ENCODE peak calls at places on chromosomes 7 and 10, in eight cellular contexts. G is colonic mucosa, Y is tibial nerve, A is mammary epithelial cell, L is cardiac muscle cell, V is right atrium auricular region, K is AG09319, X is AG09309. I is an unnamed sample.

GRCh38 chr10:101139421-101139911 is 8.4 kb downstream of the TLX1 start:
- DNase-seq in G (no peak), Y (no peak), A (no peak), L (peak), V (no peak), K (no peak), X (no peak), I (no peak)

GRCh38 chr10:86345296-86346168 is 21.1 kb downstream of the GRID1 start:
- DNase-seq in G (no peak), Y (no peak), A (peak), L (peak), V (no peak), K (no peak), X (no peak), I (no peak)

GRCh38 chr10:9781681-9782080 is 1236.0 kb upstream of the CELF2 start:
- DNase-seq in G (no peak), Y (no peak), A (no peak), L (no peak), V (no peak), K (no peak), X (no peak), I (no peak)

GRCh38 chr10:91220954-91221696 is 662 bp downstream of the PCGF5 start:
- DNase-seq in G (peak), Y (no peak), A (peak), L (peak), V (no peak), K (no peak), X (no peak), I (no peak)

GRCh38 chr7:73850212-73850611 is 7.9 kb upstream of the METTL27 start:
- DNase-seq in G (no peak), Y (no peak), A (no peak), L (no peak), V (no peak), K (no peak), X (no peak), I (no peak)

GRCh38 chr7:22601028-22601795 is 101.2 kb upstream of the STEAP1B start:
- DNase-seq in G (no peak), Y (no peak), A (no peak), L (no peak), V (no peak), K (no peak), X (no peak), I (no peak)

GRCh38 chr7:55083206-55083605 is 64.4 kb downstream of the EGFR start:
- DNase-seq in G (no peak), Y (no peak), A (no peak), L (no peak), V (no peak), K (no peak), X (no peak), I (no peak)

GRCh38 chr10:114779803-114780609 is 41.6 kb upstream of the FHIP2A start:
- DNase-seq in G (peak), Y (no peak), A (peak), L (no peak), V (no peak), K (peak), X (peak), I (no peak)

GRCh38 chr10:114103286-114103685 is 59.6 kb downstream of the ADRB1 start:
- DNase-seq in G (no peak), Y (no peak), A (peak), L (peak), V (no peak), K (peak), X (peak), I (no peak)

GRCh38 chr7:155208681-155209477 is 88.8 kb upstream of the INSIG1 start:
- DNase-seq in G (no peak), Y (no peak), A (peak), L (no peak), V (no peak), K (no peak), X (no peak), I (peak)

GRCh38 chr7:110595694-110596093 is 495.2 kb upstream of the LRRN3 start:
- DNase-seq in G (no peak), Y (no peak), A (no peak), L (peak), V (no peak), K (no peak), X (no peak), I (no peak)

GRCh38 chr10:113097046-113097415 is 147.0 kb downstream of the TCF7L2 start:
- DNase-seq in G (no peak), Y (no peak), A (no peak), L (no peak), V (no peak), K (no peak), X (no peak), I (no peak)

GRCh38 chr7:27991006-27991528 is 189.5 kb downstream of the JAZF1 start:
- DNase-seq in G (no peak), Y (no peak), A (no peak), L (no peak), V (no peak), K (no peak), X (no peak), I (no peak)

GRCh38 chr10:48456361-48456804 is 148.5 kb downstream of the ARHGAP22 start:
- DNase-seq in G (peak), Y (no peak), A (no peak), L (peak), V (no peak), K (no peak), X (no peak), I (no peak)

GRCh38 chr7:18302077-18302476 is 193.5 kb upstream of the HDAC9 start:
- DNase-seq in G (no peak), Y (no peak), A (no peak), L (no peak), V (no peak), K (no peak), X (no peak), I (no peak)

GRCh38 chr7:31069880-31070555 is 17.9 kb downstream of the ADCYAP1R1 start:
- DNase-seq in G (no peak), Y (no peak), A (no peak), L (no peak), V (no peak), K (no peak), X (no peak), I (no peak)

GRCh38 chr10:30984563-30985328 is 46.9 kb downstream of the ZNF438 start:
- DNase-seq in G (no peak), Y (no peak), A (no peak), L (no peak), V (no peak), K (no peak), X (no peak), I (no peak)

GRCh38 chr7:111560773-111561658 is 1.3 kb downstream of the IMMP2L start:
- DNase-seq in G (no peak), Y (no peak), A (peak), L (peak), V (no peak), K (no peak), X (no peak), I (no peak)

DNA sequence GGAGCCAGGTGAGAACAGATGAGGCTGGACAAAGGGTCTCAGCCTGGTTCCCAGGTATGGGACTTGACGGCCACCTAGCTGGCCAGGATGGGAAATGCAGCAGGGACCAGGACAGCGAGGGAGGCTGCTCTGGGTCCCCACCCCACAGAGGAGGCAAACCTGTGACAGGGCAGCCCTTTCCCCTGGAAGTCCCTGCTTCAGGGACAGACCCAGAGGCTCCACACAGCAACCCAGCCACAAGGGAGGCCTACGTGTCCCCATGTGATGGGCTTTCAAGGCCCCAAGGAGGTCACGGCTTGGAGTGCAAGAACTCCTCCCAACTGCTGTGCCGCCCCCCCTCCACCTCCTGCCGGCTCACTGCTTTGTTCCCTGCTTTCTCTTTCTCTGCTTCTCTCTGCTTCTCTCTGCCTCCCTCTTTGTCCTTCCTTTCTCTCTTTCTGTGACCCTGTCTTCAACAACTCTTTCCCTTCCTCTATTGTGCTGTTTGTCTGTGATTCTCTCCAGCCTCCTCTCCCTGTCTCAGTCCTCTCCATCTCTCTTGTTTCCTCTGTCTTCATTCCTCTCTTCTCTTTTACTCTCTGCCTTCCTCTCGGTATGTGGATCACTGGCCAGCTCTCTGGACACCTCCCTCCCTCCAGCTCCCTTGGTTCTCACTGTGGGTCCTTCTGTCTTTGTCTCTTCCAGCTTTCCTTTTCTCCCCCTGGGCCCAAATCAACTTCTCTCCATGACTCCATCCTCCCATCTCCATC is 9.6 kb upstream of the EIF5AL1 start:
- DNase-seq in G (no peak), Y (no peak), A (peak), L (peak), V (no peak), K (no peak), X (no peak), I (no peak)
- TF ChIP-seq CTCF in G (peak), Y (peak), A (peak), L (peak), V (peak), K (peak), X (peak), I (no peak)

DNA sequence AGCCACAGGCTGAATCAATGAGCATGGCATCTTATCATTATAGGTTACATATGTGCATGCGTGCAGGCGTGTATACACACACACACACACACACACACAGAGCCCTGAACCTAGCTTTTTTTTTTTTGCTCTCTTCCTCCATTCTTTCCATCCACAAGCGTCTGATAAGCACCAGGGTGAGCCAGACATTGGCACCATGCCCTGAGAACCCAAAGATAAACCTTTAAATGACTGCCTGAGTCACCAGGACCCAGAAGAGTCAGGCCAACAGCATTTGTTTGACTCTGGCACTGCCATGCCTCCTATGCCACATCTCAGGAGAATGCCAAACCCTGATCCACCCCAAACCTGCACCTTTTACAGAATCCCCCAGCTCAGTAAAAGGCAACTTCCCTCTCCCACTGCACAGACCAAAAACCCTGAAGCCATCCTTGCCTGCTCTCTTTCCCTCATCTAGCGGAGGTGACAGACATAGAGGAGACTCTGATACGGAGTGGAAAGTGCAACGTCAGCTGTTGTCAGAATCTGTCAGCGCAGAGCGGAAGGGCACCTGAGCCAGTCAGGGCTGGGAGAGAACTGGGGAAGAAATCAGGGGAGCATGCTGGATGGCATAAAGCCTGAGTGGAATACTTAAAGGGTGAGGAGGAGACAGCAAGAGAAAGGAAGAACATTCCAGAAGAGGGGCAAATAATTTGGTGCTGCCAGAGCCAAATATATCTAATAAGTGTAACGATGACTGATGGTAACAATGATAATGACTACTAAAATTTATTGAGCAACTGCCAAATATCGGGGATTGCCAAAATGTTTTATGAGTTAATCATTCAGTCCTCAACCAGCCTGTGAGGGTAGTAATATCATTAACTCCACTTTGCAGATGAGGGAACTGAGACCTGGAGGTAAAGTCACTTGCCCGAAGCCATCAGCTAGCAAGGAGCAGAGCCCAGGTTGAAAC is 3.2 kb downstream of the PARP12 start:
- DNase-seq in G (peak), Y (no peak), A (peak), L (no peak), V (peak), K (peak), X (peak), I (peak)
- TF ChIP-seq CTCF in G (no peak), Y (no peak), A (no peak), L (no peak), V (no peak), K (no peak), X (no peak), I (no peak)

DNA sequence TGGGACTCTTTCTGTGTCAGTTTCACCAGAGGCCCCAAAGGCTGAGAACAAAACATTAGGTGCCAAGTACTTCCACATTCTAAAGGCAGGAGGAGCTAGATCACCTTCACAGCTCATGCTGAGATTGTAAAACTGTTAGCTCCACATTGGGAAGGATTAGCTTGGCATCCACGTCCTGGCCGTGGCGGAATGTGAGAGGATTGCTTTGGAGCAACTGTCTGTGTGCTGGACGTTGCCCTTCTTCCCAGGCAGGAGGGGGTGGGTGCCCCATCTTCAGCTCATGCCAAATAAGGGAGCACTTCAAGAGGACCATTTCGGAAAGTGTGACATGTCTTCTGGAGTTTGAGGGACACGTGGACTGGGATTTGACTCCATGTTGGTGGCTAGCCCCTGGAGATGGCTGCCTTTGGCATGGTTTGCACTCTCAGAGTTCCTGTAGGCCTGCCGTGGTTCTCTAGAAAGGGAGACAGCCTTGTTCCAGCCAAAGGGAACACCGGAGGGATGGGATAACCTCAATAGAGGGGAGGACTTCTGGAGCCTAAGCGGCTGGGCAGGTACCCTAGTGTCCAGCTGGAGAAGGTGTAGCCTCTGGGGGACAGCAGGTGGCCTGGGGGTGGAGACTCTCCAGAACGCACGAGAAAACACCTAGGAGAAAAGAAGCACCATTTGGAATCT is 19.9 kb upstream of the FMC1 start:
- DNase-seq in G (no peak), Y (no peak), A (peak), L (peak), V (no peak), K (no peak), X (no peak), I (no peak)
- TF ChIP-seq CTCF in G (peak), Y (peak), A (peak), L (peak), V (peak), K (peak), X (peak), I (no peak)

GRCh38 chr7:95798401-95798930 is 26.1 kb downstream of the DYNC1I1 start:
- DNase-seq in G (no peak), Y (no peak), A (no peak), L (no peak), V (no peak), K (no peak), X (no peak), I (no peak)

GRCh38 chr7:95800787-95801186 is 28.4 kb downstream of the DYNC1I1 start:
- DNase-seq in G (no peak), Y (no peak), A (no peak), L (no peak), V (no peak), K (no peak), X (no peak), I (no peak)

GRCh38 chr7:95796617-95797016 is 24.3 kb downstream of the DYNC1I1 start:
- DNase-seq in G (no peak), Y (no peak), A (no peak), L (no peak), V (no peak), K (no peak), X (no peak), I (no peak)

GRCh38 chr7:95793658-95794057 is 21.3 kb downstream of the DYNC1I1 start:
- DNase-seq in G (no peak), Y (no peak), A (no peak), L (no peak), V (no peak), K (no peak), X (no peak), I (no peak)

GRCh38 chr7:95794917-95795515 is 22.7 kb downstream of the DYNC1I1 start:
- DNase-seq in G (no peak), Y (no peak), A (no peak), L (no peak), V (no peak), K (no peak), X (no peak), I (no peak)
- TF ChIP-seq CTCF in G (peak), Y (no peak), A (peak), L (peak), V (peak), K (peak), X (peak), I (no peak)

DNA sequence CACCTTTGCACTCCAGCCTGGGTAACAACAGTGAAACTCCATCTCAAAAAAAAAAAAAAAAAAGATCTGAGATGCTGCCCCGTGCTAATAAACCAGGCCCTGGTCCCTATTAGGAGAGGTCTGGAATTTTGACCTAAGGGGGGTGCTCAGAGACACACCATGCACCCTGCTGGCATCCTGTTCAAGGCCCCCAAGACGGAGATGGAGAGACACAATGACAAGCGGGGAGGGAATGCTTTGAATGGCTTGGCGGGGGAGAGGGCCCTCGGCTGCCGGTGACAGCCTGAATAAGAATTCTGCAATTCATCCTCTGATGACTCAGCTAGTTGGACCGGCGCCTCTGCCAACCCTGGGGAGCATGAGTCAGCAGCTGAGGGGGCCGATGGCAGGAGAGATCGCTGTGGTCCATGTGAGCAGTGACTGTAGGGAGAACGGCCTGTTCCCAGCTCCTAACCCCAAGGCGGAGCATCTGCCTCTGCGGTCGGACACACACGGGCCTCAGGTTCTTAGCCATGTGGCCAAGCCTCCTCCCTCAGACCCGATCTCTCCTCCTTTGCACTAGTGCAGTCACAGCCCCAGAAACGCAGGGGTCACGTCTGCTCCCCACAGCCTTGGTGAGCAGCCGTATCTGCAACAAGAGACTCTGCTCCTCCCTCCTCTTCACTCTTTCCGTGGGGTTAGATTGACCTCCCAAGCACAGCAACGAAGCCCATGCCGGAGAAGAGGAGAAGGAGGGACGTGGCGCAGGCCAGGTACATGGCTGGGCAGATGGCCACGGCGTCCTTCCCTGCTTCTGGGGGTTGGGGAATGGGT is 14.9 kb downstream of the TRIM56 start:
- DNase-seq in G (peak), Y (peak), A (peak), L (peak), V (peak), K (peak), X (peak), I (peak)
- TF ChIP-seq CTCF in G (no peak), Y (no peak), A (no peak), L (no peak), V (peak), K (no peak), X (no peak), I (no peak)

GRCh38 chr7:134552105-134552504 is 3.2 kb downstream of the AKR1B15 start:
- DNase-seq in G (peak), Y (no peak), A (no peak), L (peak), V (no peak), K (no peak), X (no peak), I (no peak)
- TF ChIP-seq CTCF in G (no peak), Y (no peak), A (no peak), L (peak), V (peak), K (peak), X (peak), I (no peak)

GRCh38 chr7:135076882-135077281 is 71.0 kb upstream of the TMEM140 start:
- DNase-seq in G (no peak), Y (no peak), A (no peak), L (no peak), V (no peak), K (no peak), X (no peak), I (no peak)

GRCh38 chr7:135077642-135078041 is 70.2 kb upstream of the TMEM140 start:
- DNase-seq in G (no peak), Y (no peak), A (no peak), L (no peak), V (no peak), K (no peak), X (no peak), I (no peak)

GRCh38 chr7:135074096-135074495 is 73.8 kb upstream of the TMEM140 start:
- DNase-seq in G (no peak), Y (no peak), A (no peak), L (no peak), V (no peak), K (no peak), X (no peak), I (no peak)

GRCh38 chr7:135078051-135078450 is 69.8 kb upstream of the TMEM140 start:
- DNase-seq in G (no peak), Y (no peak), A (no peak), L (no peak), V (no peak), K (no peak), X (no peak), I (no peak)

DNA sequence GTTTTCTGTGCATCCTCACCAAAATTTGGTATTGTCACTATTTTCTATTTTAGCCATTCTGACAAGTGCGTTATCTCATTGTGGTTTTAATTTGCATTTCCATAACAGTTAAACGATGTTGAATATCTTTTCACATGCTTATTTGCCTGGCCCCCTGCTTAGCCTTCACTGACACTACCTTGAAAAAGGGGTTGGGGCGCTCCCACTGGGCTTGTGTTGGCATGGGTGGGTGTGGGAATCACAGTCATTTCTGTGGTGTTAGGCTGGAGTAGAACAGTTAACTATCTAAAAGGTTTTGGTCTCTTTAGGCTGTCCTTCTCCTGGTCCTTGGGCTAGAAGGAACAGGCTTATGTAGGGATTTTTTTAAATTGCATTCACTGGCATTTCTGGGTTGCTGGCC is 72.2 kb upstream of the TMEM140 start:
- DNase-seq in G (no peak), Y (no peak), A (no peak), L (no peak), V (no peak), K (no peak), X (no peak), I (no peak)
- TF ChIP-seq CTCF in G (no peak), Y (no peak), A (no peak), L (no peak), V (no peak), K (no peak), X (no peak), I (no peak)

GRCh38 chr10:120459185-120459584 is 2.2 kb downstream of the PLPP4 start:
- DNase-seq in G (no peak), Y (no peak), A (no peak), L (no peak), V (no peak), K (no peak), X (no peak), I (no peak)
- TF ChIP-seq CTCF in G (no peak), Y (no peak), A (no peak), L (no peak), V (no peak), K (no peak), X (no peak), I (no peak)